ENCODE peak calls at places on chromosomes 3 and 15, in six cellular contexts. I is cardiac fibroblast, E is mammary epithelial cell, R is AG09309, A is psoas muscle, K is Calu3. F is an unnamed sample.

GRCh38 chr3:78647735-78648134 is 1120.1 kb downstream of the ROBO1 start:
- DNase-seq in I (peak), E (peak), R (no peak), A (no peak), K (no peak), F (no peak)

GRCh38 chr15:79629687-79630086 is 197.6 kb downstream of the MINAR1 start:
- DNase-seq in I (peak), E (no peak), R (no peak), A (no peak), K (no peak), F (no peak)

GRCh38 chr3:129927072-129927471 is 33.6 kb upstream of the TMCC1 start:
- DNase-seq in I (no peak), E (no peak), R (no peak), A (no peak), K (no peak), F (no peak)

GRCh38 chr3:129260606-129261005 is 11.2 kb downstream of the COPG1 start:
- DNase-seq in I (no peak), E (no peak), R (no peak), A (no peak), K (no peak), F (no peak)

GRCh38 chr15:63456253-63456652 is 48.1 kb upstream of the USP3 start:
- DNase-seq in I (no peak), E (no peak), R (no peak), A (no peak), K (no peak), F (no peak)

GRCh38 chr15:56820333-56820732 is 87.0 kb upstream of the ZNF280D start:
- DNase-seq in I (no peak), E (no peak), R (no peak), A (no peak), K (no peak), F (no peak)

GRCh38 chr3:130895690-130896089 is 1.8 kb downstream of the ATP2C1 start:
- DNase-seq in I (no peak), E (peak), R (no peak), A (no peak), K (no peak), F (no peak)

GRCh38 chr15:70580958-70581357 is 182.4 kb downstream of the UACA start:
- DNase-seq in I (no peak), E (no peak), R (no peak), A (no peak), K (no peak), F (no peak)

GRCh38 chr15:39030291-39031070 is 465.9 kb upstream of the RASGRP1 start:
- DNase-seq in I (no peak), E (no peak), R (no peak), A (no peak), K (no peak), F (no peak)

GRCh38 chr3:86973440-86973839 is 17.5 kb downstream of the VGLL3 start:
- DNase-seq in I (peak), E (peak), R (no peak), A (no peak), K (peak), F (no peak)

GRCh38 chr3:165339753-165340152 is 143.6 kb upstream of the SLITRK3 start:
- DNase-seq in I (peak), E (no peak), R (no peak), A (no peak), K (peak), F (no peak)

GRCh38 chr15:52427804-52428203 is 100.9 kb downstream of the MYO5A start:
- DNase-seq in I (peak), E (peak), R (peak), A (peak), K (no peak), F (no peak)

GRCh38 chr15:85618956-85619491 is 175.7 kb downstream of the KLHL25 start:
- DNase-seq in I (peak), E (peak), R (peak), A (peak), K (peak), F (peak)

GRCh38 chr15:99702895-99703602 is 30.2 kb downstream of the LYSMD4 start:
- DNase-seq in I (peak), E (peak), R (no peak), A (no peak), K (no peak), F (no peak)

GRCh38 chr3:146626384-146627122 is 21.4 kb upstream of the PLSCR5 start:
- DNase-seq in I (no peak), E (no peak), R (no peak), A (no peak), K (no peak), F (no peak)

GRCh38 chr3:114496021-114496434 is 202.2 kb downstream of the TIGIT start:
- DNase-seq in I (peak), E (peak), R (peak), A (peak), K (no peak), F (no peak)

GRCh38 chr3:182609575-182610156 is 183.6 kb upstream of the ATP11B start:
- DNase-seq in I (no peak), E (peak), R (no peak), A (no peak), K (peak), F (no peak)

GRCh38 chr3:130626021-130626420 is 109.0 kb downstream of the COL6A6 start:
- DNase-seq in I (no peak), E (peak), R (no peak), A (no peak), K (no peak), F (no peak)

GRCh38 chr15:50767332-50767861 is 1.9 kb upstream of the SPPL2A start:
- DNase-seq in I (no peak), E (no peak), R (no peak), A (peak), K (no peak), F (no peak)

GRCh38 chr15:83057660-83058376 is 9.2 kb downstream of the BTBD1 start:
- DNase-seq in I (no peak), E (no peak), R (no peak), A (peak), K (no peak), F (no peak)

GRCh38 chr15:64110945-64111678 is 15.3 kb downstream of the SNX1 start:
- DNase-seq in I (no peak), E (no peak), R (no peak), A (no peak), K (no peak), F (no peak)

GRCh38 chr3:181896605-181897004 is 184.9 kb downstream of the SOX2 start:
- DNase-seq in I (no peak), E (no peak), R (no peak), A (no peak), K (no peak), F (no peak)

DNA sequence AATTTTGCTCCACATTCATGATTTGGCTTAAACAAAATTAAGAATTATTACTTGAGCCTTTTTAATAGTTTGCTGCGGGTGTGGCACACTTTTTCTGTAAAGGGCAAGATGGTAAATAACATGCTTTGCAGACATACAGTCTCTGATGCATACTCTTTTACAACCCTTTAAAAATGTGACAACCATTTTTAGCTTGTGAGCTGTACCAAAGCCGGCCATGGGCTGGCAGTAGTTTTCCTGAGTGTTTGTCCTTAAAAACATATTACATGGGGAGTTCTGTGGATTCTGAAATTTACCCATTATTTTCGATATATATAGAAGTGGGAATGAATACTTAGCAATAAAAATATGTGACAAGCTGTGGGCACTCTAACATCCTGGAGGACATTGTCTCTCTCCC is 163.4 kb downstream of the FNDC3B start:
- DNase-seq in I (no peak), E (no peak), R (no peak), A (no peak), K (no peak), F (no peak)
- TF ChIP-seq CTCF in I (peak), E (no peak), R (peak), A (no peak), K (no peak), F (no peak)

DNA sequence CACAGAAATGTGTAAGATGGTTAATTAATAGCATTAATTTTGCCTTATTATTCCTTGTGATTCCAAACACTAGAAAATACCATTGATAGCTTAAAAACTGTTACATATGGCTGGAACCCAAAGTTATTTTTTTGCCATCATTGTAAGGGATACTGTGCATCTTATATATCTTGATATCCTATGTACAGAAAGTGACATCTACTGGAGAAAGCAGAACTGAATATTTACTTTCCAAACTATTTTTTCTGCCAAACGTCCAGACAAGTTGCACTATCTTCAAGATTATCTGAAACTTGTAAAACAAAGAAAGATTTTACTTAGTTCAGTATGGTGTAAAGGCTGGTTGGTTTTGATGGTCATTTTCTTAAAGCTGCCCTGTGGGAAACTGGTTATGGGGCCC is 33.3 kb upstream of the MEIS2 start:
- DNase-seq in I (peak), E (peak), R (peak), A (no peak), K (no peak), F (no peak)
- TF ChIP-seq CTCF in I (peak), E (peak), R (peak), A (no peak), K (no peak), F (no peak)

GRCh38 chr3:13047296-13048165 is 25.7 kb downstream of the IQSEC1 start:
- DNase-seq in I (no peak), E (no peak), R (no peak), A (no peak), K (no peak), F (no peak)
- TF ChIP-seq CTCF in I (no peak), E (peak), R (peak), A (no peak), K (peak), F (no peak)

GRCh38 chr3:75863878-75864277 is 78.5 kb upstream of the ZNF717 start:
- DNase-seq in I (no peak), E (no peak), R (no peak), A (no peak), K (no peak), F (no peak)

DNA sequence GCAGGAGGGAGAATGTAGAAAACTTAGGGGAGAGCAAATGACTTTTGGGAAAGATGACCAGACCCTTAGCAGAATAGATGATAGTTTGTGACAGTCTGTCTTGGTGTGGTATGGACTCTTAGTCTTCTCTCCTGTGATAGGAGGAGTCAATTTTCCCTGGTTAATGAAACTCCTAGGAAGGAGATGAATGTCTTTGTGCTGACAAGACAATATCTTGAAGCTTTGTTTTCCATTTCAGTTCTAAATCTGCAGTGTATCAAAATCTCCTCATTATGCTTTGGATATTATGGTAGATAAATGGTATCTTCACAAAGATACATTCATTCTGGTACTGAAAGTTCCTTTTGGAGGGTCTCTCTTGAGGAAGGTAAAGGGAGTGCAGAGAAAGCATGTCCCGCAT is 77.8 kb upstream of the ZNF717 start:
- DNase-seq in I (no peak), E (no peak), R (no peak), A (no peak), K (no peak), F (no peak)
- TF ChIP-seq CTCF in I (no peak), E (no peak), R (no peak), A (no peak), K (no peak), F (no peak)

DNA sequence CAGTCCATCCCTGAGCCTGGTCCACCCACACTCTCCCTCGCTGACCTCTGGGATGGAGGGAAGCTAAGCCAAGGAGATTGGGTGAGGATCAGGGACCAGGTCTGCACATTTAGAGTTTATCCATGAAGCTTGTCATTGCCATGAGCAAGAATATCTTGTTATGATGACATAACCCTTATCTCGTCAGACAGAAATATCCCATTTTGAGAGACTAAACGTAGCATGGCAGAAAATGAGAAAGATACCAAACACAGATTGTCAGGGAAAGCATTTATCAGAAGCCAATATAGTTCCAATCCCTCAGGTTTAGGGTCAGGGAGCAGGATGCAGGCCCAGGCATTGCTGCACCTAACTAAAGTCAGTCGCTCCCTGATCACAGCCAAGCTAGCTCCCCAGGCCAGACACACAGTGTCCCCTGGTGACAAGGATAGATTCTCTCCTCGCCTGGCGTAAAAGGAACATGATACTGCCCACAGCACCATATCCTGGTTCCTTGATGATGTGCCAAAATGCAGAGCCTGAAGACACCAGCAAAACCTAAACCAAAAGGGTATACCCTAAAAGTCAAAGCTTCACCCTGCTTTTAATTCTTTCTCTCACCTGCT is 66.9 kb downstream of the DCLK3 start:
- DNase-seq in I (no peak), E (no peak), R (no peak), A (no peak), K (peak), F (no peak)
- TF ChIP-seq CTCF in I (no peak), E (peak), R (peak), A (no peak), K (no peak), F (no peak)

GRCh38 chr15:32935139-32935538 is 217.3 kb downstream of the GREM1 start:
- DNase-seq in I (no peak), E (no peak), R (no peak), A (no peak), K (no peak), F (no peak)
- TF ChIP-seq CTCF in I (no peak), E (no peak), R (no peak), A (no peak), K (no peak), F (no peak)

GRCh38 chr3:57851304-57851703 is 95.2 kb downstream of the SLMAP start:
- DNase-seq in I (no peak), E (no peak), R (no peak), A (no peak), K (no peak), F (no peak)

GRCh38 chr3:57855281-57855680 is 99.2 kb downstream of the SLMAP start:
- DNase-seq in I (peak), E (peak), R (no peak), A (no peak), K (no peak), F (no peak)

GRCh38 chr3:57855943-57856342 is 99.8 kb downstream of the SLMAP start:
- DNase-seq in I (peak), E (no peak), R (no peak), A (no peak), K (no peak), F (no peak)

GRCh38 chr3:57852896-57853295 is 96.8 kb downstream of the SLMAP start:
- DNase-seq in I (peak), E (peak), R (no peak), A (no peak), K (no peak), F (no peak)

DNA sequence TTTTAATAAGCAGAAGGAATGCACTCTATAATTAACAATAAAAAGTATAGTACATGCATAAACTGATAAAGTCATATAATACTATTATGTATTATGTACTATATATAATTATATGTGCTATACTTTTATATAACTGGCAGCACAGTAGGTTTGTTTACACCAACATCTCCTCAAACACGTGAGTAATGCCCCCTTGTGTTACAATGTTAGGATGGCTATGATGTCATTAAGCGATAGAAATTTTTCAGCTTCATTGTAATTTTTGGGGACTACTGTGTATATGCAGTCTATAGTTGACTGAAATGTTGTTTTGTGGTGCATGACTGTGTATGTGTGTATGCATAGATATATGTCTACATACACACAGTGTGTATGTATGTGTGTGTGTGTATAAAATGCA is 100.6 kb downstream of the SLMAP start:
- DNase-seq in I (peak), E (no peak), R (no peak), A (no peak), K (no peak), F (no peak)
- TF ChIP-seq CTCF in I (peak), E (no peak), R (peak), A (no peak), K (no peak), F (no peak)

GRCh38 chr3:117454236-117454635 is 744.7 kb downstream of the TUSC7 start:
- DNase-seq in I (no peak), E (no peak), R (no peak), A (no peak), K (no peak), F (no peak)

GRCh38 chr3:117454928-117455327 is 745.3 kb downstream of the TUSC7 start:
- DNase-seq in I (no peak), E (no peak), R (no peak), A (no peak), K (no peak), F (no peak)

DNA sequence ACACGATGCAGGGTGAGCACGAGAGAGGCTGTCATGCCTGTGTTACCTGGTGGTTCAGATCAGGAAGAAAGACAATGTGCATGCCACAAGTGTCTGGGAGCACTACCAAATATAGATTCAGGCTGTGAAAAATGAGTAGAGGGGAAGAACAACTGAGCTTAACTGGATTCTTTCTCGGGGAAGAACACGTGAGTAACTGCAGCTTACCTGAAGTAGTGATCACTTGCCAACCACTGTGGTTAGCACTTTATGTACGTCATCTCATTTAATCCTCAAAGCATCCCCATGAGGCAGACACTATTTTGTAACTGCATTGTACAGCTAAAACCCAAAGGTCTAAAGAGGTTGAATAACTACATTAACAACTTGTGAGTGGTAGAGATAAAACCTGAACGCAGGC is 746.2 kb downstream of the TUSC7 start:
- DNase-seq in I (no peak), E (no peak), R (no peak), A (no peak), K (no peak), F (no peak)
- TF ChIP-seq CTCF in I (no peak), E (no peak), R (no peak), A (no peak), K (no peak), F (no peak)

F was measured in natural killer cell.